ENCODE peak calls at places on chromosomes 16 and 17, in seven cellular contexts. X is IMR-90, B is neuronal stem cell, D is mesendoderm, Y is H9, R is trophoblast cell, O is H1. T is an unnamed sample.
A peak's percentile ranks its signal among the peaks of the same experiment; 100 is the strongest.

GRCh38 chr16:11665071-11665491 is 3.2 kb upstream of the SNN start:
- DNase-seq in Y (peak; percentile 67), R (no peak), X (no peak), O (no peak), D (no peak), B (no peak), T (no peak)

GRCh38 chr17:2054740-2055493 is at the start of gene HIC1:
- DNase-seq in R (peak; percentile 91), B (peak; percentile 68), Y (peak; percentile 87), O (no peak), D (peak; percentile 68), X (peak; percentile 73), T (peak; percentile 80)

GRCh38 chr17:869067-869466 is 86.9 kb downstream of the MRM3 start:
- DNase-seq in R (no peak), Y (no peak), X (peak; percentile 68), O (no peak), B (no peak), D (no peak), T (peak; percentile 93)

GRCh38 chr16:11474617-11475291 is 112.0 kb downstream of the LITAF start:
- DNase-seq in Y (no peak), O (no peak), D (no peak), R (peak; percentile 55), B (no peak), X (no peak), T (no peak)

GRCh38 chr16:75591001-75591852 is 25.0 kb downstream of the GABARAPL2 start:
- DNase-seq in X (peak; percentile 84), D (peak; percentile 72), Y (no peak), O (no peak), R (no peak), B (no peak), T (peak; percentile 47)

GRCh38 chr16:51440096-51440495 is 289.0 kb upstream of the SALL1 start:
- DNase-seq in O (no peak), D (no peak), R (no peak), B (no peak), X (no peak), Y (no peak), T (no peak)

GRCh38 chr16:11414815-11415775 is 69.8 kb downstream of the RMI2 start:
- DNase-seq in X (no peak), Y (no peak), R (no peak), B (no peak), O (no peak), D (no peak), T (no peak)

GRCh38 chr17:29149431-29150064 is 30.6 kb downstream of the MYO18A start:
- DNase-seq in R (no peak), B (no peak), D (no peak), X (peak; percentile 36), O (no peak), Y (peak; percentile 61), T (no peak)

GRCh38 chr16:46607529-46607928 is 13.7 kb downstream of the SHCBP1 start:
- DNase-seq in B (no peak), D (peak; percentile 21), R (peak; percentile 79), Y (no peak), O (no peak), X (peak; percentile 76), T (peak; percentile 73)

GRCh38 chr17:76343106-76343505 is 10.6 kb downstream of the PRPSAP1 start:
- DNase-seq in D (no peak), Y (no peak), B (no peak), O (no peak), X (no peak), R (peak; percentile 99), T (no peak)

GRCh38 chr17:82270651-82271050 is 2.8 kb downstream of the CSNK1D start:
- DNase-seq in Y (no peak), R (no peak), B (no peak), D (no peak), X (no peak), O (no peak), T (no peak)
- H4K8ac ChIP-seq in Y (no peak overlapping the region), R (no peak overlapping the region), B (no peak overlapping the region), D (no peak overlapping the region), X (no peak overlapping the region), O (no peak overlapping the region), T (no peak overlapping the region)

DNA sequence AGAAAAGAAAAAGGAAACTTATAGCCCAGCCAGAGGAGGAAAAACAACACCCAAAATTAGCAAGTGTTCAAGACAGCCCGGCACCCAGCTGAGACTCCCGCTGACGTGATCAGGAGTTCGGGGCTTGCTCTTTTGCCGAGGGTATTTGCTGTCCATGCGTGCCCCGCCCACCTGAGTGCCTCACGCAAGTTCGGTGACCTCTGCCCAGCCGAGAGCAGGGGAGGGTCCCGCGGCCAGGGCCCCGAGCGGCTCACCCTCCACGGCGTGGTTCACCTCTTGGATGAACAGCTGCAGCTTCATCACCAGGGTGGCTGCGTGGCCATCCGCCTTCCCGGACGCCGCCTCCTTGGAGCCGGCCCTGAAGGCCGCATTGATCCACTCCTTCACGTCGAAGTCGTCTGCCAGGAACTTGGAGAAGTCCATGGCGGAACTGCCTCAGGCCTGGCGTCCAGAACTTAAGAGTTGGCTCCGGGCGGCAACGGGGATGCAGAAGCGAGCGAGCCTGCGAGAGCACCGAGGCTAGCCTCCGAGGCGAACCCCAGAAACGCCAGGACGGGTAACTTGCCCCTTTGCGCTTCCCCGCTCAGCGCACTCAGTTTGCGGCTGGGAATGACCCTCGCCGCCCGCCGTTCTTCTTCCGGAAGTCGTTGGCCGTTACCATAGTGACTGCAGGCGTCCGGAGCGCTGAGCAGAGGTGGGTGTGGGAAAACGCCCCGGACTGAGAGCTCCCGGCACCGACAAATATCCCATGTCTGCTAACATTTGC is at the start of gene COG7:
- DNase-seq in R (peak; percentile 93), B (peak; percentile 82), O (peak; percentile 44), D (peak; percentile 94), X (peak; percentile 86), Y (peak; percentile 90), T (peak; percentile 93)
- H4K8ac ChIP-seq in R (peak within 1 kb of the TSS; percentile 99), B (no peak within 1 kb of the TSS), O (peak within 1 kb of the TSS; percentile 93), D (no peak within 1 kb of the TSS), X (peak within 1 kb of the TSS; percentile 99), Y (no peak within 1 kb of the TSS), T (peak within 1 kb of the TSS; percentile 91)

GRCh38 chr17:18981642-18982424 is 22.7 kb downstream of the FAM83G start:
- DNase-seq in O (no peak), D (peak; percentile 74), Y (no peak), R (peak; percentile 68), B (no peak), X (peak; percentile 82), T (peak; percentile 77)

GRCh38 chr17:18985475-18985874 is 19.1 kb downstream of the FAM83G start:
- DNase-seq in R (no peak), D (no peak), O (no peak), B (no peak), Y (no peak), X (no peak), T (no peak)

GRCh38 chr17:18986541-18987229 is 17.9 kb downstream of the FAM83G start:
- DNase-seq in Y (no peak), B (no peak), O (no peak), R (no peak), X (no peak), D (no peak), T (no peak)

GRCh38 chr17:18987230-18987610 is 17.3 kb downstream of the FAM83G start:
- DNase-seq in B (no peak), D (no peak), Y (no peak), X (no peak), O (no peak), R (no peak), T (no peak)

GRCh38 chr17:18984273-18985114 is 20.1 kb downstream of the FAM83G start:
- DNase-seq in R (no peak), Y (no peak), X (no peak), O (no peak), D (no peak), B (no peak), T (no peak)
- H4K8ac ChIP-seq in R (no peak overlapping the region), Y (no peak overlapping the region), X (no peak overlapping the region), O (no peak overlapping the region), D (no peak overlapping the region), B (no peak overlapping the region), T (no peak overlapping the region)

GRCh38 chr16:8678068-8678927 is 3.9 kb downstream of the ABAT start:
- DNase-seq in D (no peak), R (peak; percentile 98), O (no peak), X (peak; percentile 80), Y (no peak), B (no peak), T (peak; percentile 3)

GRCh38 chr16:8677481-8677880 is 3.1 kb downstream of the ABAT start:
- DNase-seq in X (no peak), O (no peak), R (peak; percentile 54), D (no peak), Y (no peak), B (no peak), T (no peak)

GRCh38 chr16:8676160-8676547 is 1.7 kb downstream of the ABAT start:
- DNase-seq in X (no peak), B (no peak), D (no peak), Y (no peak), O (no peak), R (no peak), T (no peak)

GRCh38 chr16:8676737-8677375 is 2.4 kb downstream of the ABAT start:
- DNase-seq in D (no peak), X (no peak), O (no peak), R (no peak), B (no peak), Y (no peak), T (no peak)

DNA sequence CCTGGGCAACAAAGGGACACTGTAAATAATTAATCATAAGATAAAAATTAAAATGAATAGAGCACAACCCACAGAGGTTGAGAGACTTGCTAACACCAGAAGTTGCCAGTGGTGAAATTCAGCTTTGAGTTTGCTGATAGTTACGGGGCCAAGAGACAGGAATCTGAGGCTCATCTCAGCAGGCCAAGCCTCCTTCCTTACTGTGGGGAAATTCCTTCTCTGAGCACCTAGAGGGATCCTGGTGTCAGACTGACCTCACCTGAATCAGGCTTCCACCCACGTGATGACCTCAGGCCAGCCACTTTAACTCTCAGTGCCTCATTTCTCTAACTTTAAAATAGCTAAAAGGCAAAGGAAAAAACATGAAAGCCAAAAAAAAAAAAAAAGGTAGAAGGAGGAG is 4.7 kb downstream of the ABAT start:
- DNase-seq in O (no peak), D (peak; percentile 63), Y (no peak), R (peak; percentile 88), X (no peak), B (no peak), T (no peak)
- H4K8ac ChIP-seq in O (no peak overlapping the region), D (no peak overlapping the region), Y (no peak overlapping the region), R (no peak overlapping the region), X (no peak overlapping the region), B (no peak overlapping the region), T (no peak overlapping the region)

GRCh38 chr17:31935512-31935911 is 1.3 kb upstream of the SUZ12 start:
- DNase-seq in B (no peak), Y (peak; percentile 8), D (no peak), R (no peak), O (no peak), X (no peak), T (no peak)

GRCh38 chr17:31926100-31926729 is 10.6 kb upstream of the SUZ12 start:
- DNase-seq in O (no peak), R (no peak), D (no peak), B (no peak), Y (peak; percentile 13), X (no peak), T (no peak)

DNA sequence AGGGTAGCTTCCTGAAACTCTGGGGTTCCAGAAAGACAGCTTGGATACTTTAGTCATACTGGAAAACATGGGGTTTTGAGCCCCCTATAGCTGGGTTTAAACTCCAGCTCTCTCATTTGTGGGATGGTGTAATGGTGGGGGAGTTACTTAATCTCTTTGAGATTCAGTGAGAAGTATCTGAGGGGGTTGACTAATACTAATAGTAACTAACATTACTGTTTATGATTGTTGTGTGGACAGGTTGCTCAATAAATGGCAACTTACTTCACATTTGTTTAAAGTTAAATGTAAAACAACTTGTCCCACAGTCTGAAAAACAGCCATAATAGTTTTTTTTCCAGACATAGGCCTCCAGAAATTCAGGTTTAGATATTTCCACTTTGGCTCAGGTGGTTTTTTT is 5.0 kb upstream of the SUZ12 start:
- DNase-seq in D (no peak), Y (peak; percentile 5), B (no peak), X (peak; percentile 10), O (no peak), R (no peak), T (peak; percentile 42)
- H4K8ac ChIP-seq in D (no peak overlapping the region), Y (no peak overlapping the region), B (no peak overlapping the region), X (no peak overlapping the region), O (no peak overlapping the region), R (no peak overlapping the region), T (no peak overlapping the region)